ENCODE peak calls at places on chromosomes 12 and 14, in six cellular contexts. M is sigmoid colon, R is body of pancreas, V is upper lobe of right lung, H is pancreas, J is brain microvascular endothelial cell. I is an unnamed sample.

GRCh38 chr12:3132636-3133409 is 55.6 kb downstream of the TSPAN9 start:
- DNase-seq in R (no peak), M (no peak), H (no peak), V (no peak), J (peak; percentile 60), I (no peak)

GRCh38 chr14:41285193-41285748 is 321.4 kb upstream of the LRFN5 start:
- DNase-seq in H (peak; percentile 31), V (no peak), R (peak; percentile 13), J (peak; percentile 6), M (no peak), I (peak; percentile 1)

GRCh38 chr12:53676715-53677611 is 1.1 kb upstream of the ATP5MC2 start:
- DNase-seq in V (peak; percentile 73), R (peak; percentile 43), H (peak; percentile 31), J (peak; percentile 4), M (peak; percentile 78), I (peak; percentile 13)

GRCh38 chr14:76687611-76688372 is 73.5 kb upstream of the VASH1 start:
- DNase-seq in R (peak; percentile 71), H (peak; percentile 76), V (no peak), J (peak; percentile 16), M (no peak), I (no peak)

GRCh38 chr14:32571995-32572866 is 243.1 kb downstream of the AKAP6 start:
- DNase-seq in R (no peak), H (no peak), J (no peak), V (no peak), M (no peak), I (no peak)

GRCh38 chr14:24630872-24631477 is 3.0 kb downstream of the GZMB start:
- DNase-seq in M (no peak), R (peak; percentile 35), V (no peak), H (peak; percentile 49), J (no peak), I (peak; percentile 47)

GRCh38 chr14:97027256-97027999 is 230.2 kb downstream of the VRK1 start:
- DNase-seq in H (no peak), J (no peak), R (no peak), V (no peak), M (no peak), I (no peak)

GRCh38 chr12:90995041-90995440 is 9.7 kb downstream of the EPYC start:
- DNase-seq in H (no peak), J (no peak), M (no peak), R (no peak), V (no peak), I (no peak)

GRCh38 chr12:108939594-108939993 is 59.7 kb downstream of the DAO start:
- DNase-seq in V (no peak), M (no peak), H (no peak), J (peak; percentile 26), R (no peak), I (peak; percentile 27)

GRCh38 chr14:77752799-77753516 is 8.0 kb downstream of the SNW1 start:
- DNase-seq in J (no peak), M (no peak), R (no peak), V (no peak), H (no peak), I (no peak)

GRCh38 chr14:92316116-92316515 is 6.8 kb upstream of the SLC24A4 start:
- DNase-seq in H (no peak), J (no peak), M (no peak), V (no peak), R (no peak), I (no peak)

GRCh38 chr12:115261691-115262398 is 577.9 kb upstream of the TBX3 start:
- DNase-seq in H (no peak), V (no peak), R (no peak), M (no peak), J (no peak), I (no peak)

GRCh38 chr12:38555620-38556596 is 239.3 kb downstream of the ALG10B start:
- DNase-seq in M (no peak), J (no peak), V (no peak), H (no peak), R (no peak), I (no peak)

GRCh38 chr14:100547633-100548294 is 39.5 kb downstream of the BEGAIN start:
- DNase-seq in M (peak; percentile 81), V (peak; percentile 84), R (peak; percentile 65), J (peak; percentile 3), H (peak; percentile 82), I (peak; percentile 53)

GRCh38 chr12:4607056-4607455 is 41.8 kb downstream of the AKAP3 start:
- DNase-seq in V (no peak), H (no peak), M (no peak), R (no peak), J (no peak), I (no peak)

GRCh38 chr14:70897475-70897874 is 9.8 kb upstream of the PCNX1 start:
- DNase-seq in V (no peak), J (no peak), R (no peak), M (no peak), H (no peak), I (no peak)

GRCh38 chr12:4256043-4256826 is 17.3 kb upstream of the CCND2 start:
- DNase-seq in J (no peak), V (no peak), H (no peak), M (no peak), R (no peak), I (no peak)

GRCh38 chr14:30848449-30849240 is 25.7 kb upstream of the COCH start:
- DNase-seq in V (no peak), R (no peak), H (no peak), M (no peak), J (no peak), I (no peak)

GRCh38 chr12:57214398-57214781 is 2.2 kb upstream of the NXPH4 start:
- DNase-seq in J (peak; percentile 45), R (peak; percentile 66), H (peak; percentile 53), M (no peak), V (no peak), I (peak; percentile 67)

GRCh38 chr12:1666215-1666614 is 24.7 kb upstream of the ADIPOR2 start:
- DNase-seq in J (no peak), R (no peak), M (no peak), V (no peak), H (no peak), I (no peak)

GRCh38 chr14:30607156-30607780 is 14.9 kb upstream of the SCFD1 start:
- DNase-seq in V (no peak), J (no peak), H (no peak), M (no peak), R (no peak), I (no peak)

GRCh38 chr12:67797769-67798168 is 149.2 kb downstream of the DYRK2 start:
- DNase-seq in M (no peak), V (no peak), J (no peak), R (no peak), H (no peak), I (no peak)

GRCh38 chr12:81128930-81129554 is 51.2 kb downstream of the ACSS3 start:
- DNase-seq in R (peak; percentile 44), M (no peak), V (no peak), J (peak; percentile 62), H (peak; percentile 18), I (peak; percentile 25)

GRCh38 chr14:34685819-34686428 is 28.5 kb downstream of the CFL2 start:
- DNase-seq in J (no peak), V (no peak), M (no peak), R (no peak), H (no peak), I (no peak)

GRCh38 chr12:25855716-25856115 is 102.8 kb upstream of the RASSF8 start:
- DNase-seq in H (no peak), J (peak; percentile 33), V (no peak), R (no peak), M (no peak), I (no peak)

GRCh38 chr12:116141110-116141832 is 136.2 kb downstream of the MED13L start:
- DNase-seq in H (no peak), M (no peak), V (no peak), R (no peak), J (no peak), I (no peak)

GRCh38 chr14:103483600-103483999 is 39.0 kb downstream of the CKB start:
- DNase-seq in R (no peak), H (no peak), M (no peak), J (peak; percentile 71), V (no peak), I (peak; percentile 71)
- H3K27ac ChIP-seq in R (peak overlapping the region; percentile 6), H (no peak overlapping the region), M (no peak overlapping the region), J (no peak overlapping the region), V (no peak overlapping the region), I (no peak overlapping the region)

GRCh38 chr12:33296529-33296928 is 143.1 kb downstream of the SYT10 start:
- DNase-seq in V (no peak), R (no peak), M (no peak), J (no peak), H (no peak), I (no peak)
- TF ChIP-seq CTCF in V (no peak), R (no peak), M (no peak), J (no peak), H (no peak), I (no peak)

DNA sequence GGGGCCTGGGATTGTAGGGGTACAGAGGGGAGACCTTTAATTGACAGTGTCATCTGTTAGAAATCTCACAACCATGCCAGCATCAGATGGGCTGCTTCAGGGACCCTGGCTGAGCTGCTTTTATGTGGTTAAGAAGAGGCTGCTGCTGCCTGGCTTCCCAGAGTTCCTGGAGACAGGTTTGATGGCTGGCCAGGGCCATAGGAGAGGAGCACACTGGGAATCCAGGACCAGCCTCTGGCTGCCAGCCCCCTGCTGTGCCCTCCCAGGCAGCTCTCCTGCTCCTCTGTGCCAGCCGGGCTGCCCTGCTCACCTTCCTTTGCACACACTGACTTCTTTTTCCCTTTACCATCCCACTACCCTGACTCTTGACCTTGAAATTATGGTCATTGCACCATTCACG is 507 bp upstream of the KRT73 start:
- DNase-seq in M (no peak), H (no peak), V (no peak), R (no peak), J (no peak), I (no peak)
- H3K27ac ChIP-seq in M (no peak overlapping the region), H (no peak overlapping the region), V (no peak overlapping the region), R (no peak overlapping the region), J (no peak overlapping the region), I (no peak overlapping the region)

GRCh38 chr12:54689984-54690383 is 41.8 kb upstream of the DCD start:
- DNase-seq in M (no peak), V (no peak), H (no peak), J (no peak), R (no peak), I (no peak)
- TF ChIP-seq CTCF in M (no peak), V (no peak), H (no peak), J (peak; percentile 51), R (no peak), I (no peak)

GRCh38 chr12:51911788-51912711 is 4.7 kb downstream of the ACVRL1 start:
- DNase-seq in R (no peak), J (no peak), V (peak; percentile 83), H (no peak), M (peak; percentile 72), I (no peak)
- H3K27ac ChIP-seq in R (peak overlapping the region; percentile 43), J (no peak overlapping the region), V (peak overlapping the region; percentile 86), H (no peak overlapping the region), M (peak overlapping the region; percentile 48), I (no peak overlapping the region)

GRCh38 chr12:49105504-49106120 is 5.0 kb downstream of the LMBR1L start:
- DNase-seq in J (peak; percentile 48), R (no peak), V (no peak), M (no peak), H (no peak), I (peak; percentile 41)

GRCh38 chr12:49109631-49110172 is 945 bp downstream of the LMBR1L start:
- DNase-seq in J (no peak), V (no peak), H (no peak), R (no peak), M (no peak), I (no peak)

GRCh38 chr12:49108958-49109404 is 1.7 kb downstream of the LMBR1L start:
- DNase-seq in R (peak; percentile 48), J (no peak), M (peak; percentile 92), H (peak; percentile 56), V (peak; percentile 73), I (no peak)

GRCh38 chr12:49111206-49111605 is 559 bp upstream of the LMBR1L start:
- DNase-seq in R (no peak), M (no peak), J (no peak), H (no peak), V (no peak), I (no peak)

GRCh38 chr12:49110191-49111155 is at the start of gene LMBR1L:
- DNase-seq in H (peak; percentile 96), J (peak; percentile 98), V (peak; percentile 95), M (peak; percentile 99), R (peak; percentile 95), I (peak; percentile 100)
- TF ChIP-seq CTCF in H (peak; percentile 19), J (peak; percentile 62), V (peak; percentile 55), M (no peak), R (peak; percentile 65), I (peak; percentile 47)